ENCODE peak calls at places on chromosomes 16 and 17, in five cellular contexts. M is stomach, S is OCI-LY7, D is A549, E is transverse colon. P is an unnamed sample.

GRCh38 chr17:8896087-8896486 is 28.6 kb upstream of the PIK3R6 start:
- DNase-seq in E (no peak), D (no peak), S (no peak), M (no peak), P (no peak)

GRCh38 chr16:86836503-86837125 is 258.3 kb downstream of the FOXL1 start:
- DNase-seq in E (no peak), M (no peak), S (no peak), D (no peak), P (peak)

GRCh38 chr17:64008346-64008745 is 10.2 kb downstream of the PRR29 start:
- DNase-seq in D (no peak), M (no peak), S (no peak), E (no peak), P (no peak)

GRCh38 chr17:80671039-80671822 is 126.6 kb downstream of the RPTOR start:
- DNase-seq in S (no peak), M (no peak), D (no peak), E (no peak), P (no peak)

GRCh38 chr16:78784773-78785172 is 685.3 kb downstream of the WWOX start:
- DNase-seq in E (no peak), M (no peak), D (no peak), S (no peak), P (no peak)

GRCh38 chr17:42422412-42422957 is 571 bp downstream of the CAVIN1 start:
- DNase-seq in S (no peak), M (peak), D (no peak), E (no peak), P (no peak)

GRCh38 chr17:82351254-82351712 is 7.8 kb upstream of the TEX19 start:
- DNase-seq in E (no peak), M (no peak), S (peak), D (no peak), P (no peak)

GRCh38 chr17:55674107-55674506 is 48.6 kb downstream of the TMEM100 start:
- DNase-seq in M (no peak), E (no peak), S (no peak), D (no peak), P (no peak)

GRCh38 chr17:68576811-68577551 is 24.2 kb downstream of the FAM20A start:
- DNase-seq in M (no peak), E (no peak), D (no peak), S (peak), P (peak)

GRCh38 chr17:80101160-80101945 is at the start of gene GAA:
- DNase-seq in M (peak), D (peak), E (peak), S (peak), P (no peak)

GRCh38 chr16:17339764-17340541 is 130.8 kb downstream of the XYLT1 start:
- DNase-seq in S (no peak), D (no peak), M (peak), E (peak), P (no peak)

GRCh38 chr16:69397821-69398521 is 12.2 kb upstream of the TERF2 start:
- DNase-seq in S (peak), E (no peak), D (peak), M (no peak), P (no peak)

GRCh38 chr17:45639297-45639849 is 144.7 kb upstream of the CRHR1 start:
- DNase-seq in D (no peak), M (no peak), E (no peak), S (no peak), P (no peak)

DNA sequence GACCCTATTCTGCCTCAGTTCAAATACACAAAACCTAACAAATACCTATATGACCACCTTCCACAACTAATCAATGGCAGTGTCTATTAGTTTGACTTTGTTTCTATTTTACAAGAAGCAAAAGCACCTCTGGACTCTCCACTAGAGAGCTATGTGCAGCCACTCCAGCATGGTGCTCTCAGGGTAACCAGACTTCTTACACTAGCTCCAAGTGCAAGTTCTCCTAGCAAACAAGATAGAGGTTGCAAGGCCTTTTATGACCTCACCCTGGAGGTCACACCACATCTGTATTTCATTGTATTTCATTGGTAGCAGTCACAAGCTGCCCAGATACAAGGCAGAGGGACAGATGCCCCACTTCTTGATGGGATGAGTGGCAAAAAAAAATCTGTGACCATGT is 8.3 kb upstream of the ZNF263 start:
- DNase-seq in S (no peak), M (no peak), E (no peak), D (no peak), P (no peak)
- TF ChIP-seq CTCF in S (no peak), M (no peak), E (no peak), D (no peak), P (no peak)

DNA sequence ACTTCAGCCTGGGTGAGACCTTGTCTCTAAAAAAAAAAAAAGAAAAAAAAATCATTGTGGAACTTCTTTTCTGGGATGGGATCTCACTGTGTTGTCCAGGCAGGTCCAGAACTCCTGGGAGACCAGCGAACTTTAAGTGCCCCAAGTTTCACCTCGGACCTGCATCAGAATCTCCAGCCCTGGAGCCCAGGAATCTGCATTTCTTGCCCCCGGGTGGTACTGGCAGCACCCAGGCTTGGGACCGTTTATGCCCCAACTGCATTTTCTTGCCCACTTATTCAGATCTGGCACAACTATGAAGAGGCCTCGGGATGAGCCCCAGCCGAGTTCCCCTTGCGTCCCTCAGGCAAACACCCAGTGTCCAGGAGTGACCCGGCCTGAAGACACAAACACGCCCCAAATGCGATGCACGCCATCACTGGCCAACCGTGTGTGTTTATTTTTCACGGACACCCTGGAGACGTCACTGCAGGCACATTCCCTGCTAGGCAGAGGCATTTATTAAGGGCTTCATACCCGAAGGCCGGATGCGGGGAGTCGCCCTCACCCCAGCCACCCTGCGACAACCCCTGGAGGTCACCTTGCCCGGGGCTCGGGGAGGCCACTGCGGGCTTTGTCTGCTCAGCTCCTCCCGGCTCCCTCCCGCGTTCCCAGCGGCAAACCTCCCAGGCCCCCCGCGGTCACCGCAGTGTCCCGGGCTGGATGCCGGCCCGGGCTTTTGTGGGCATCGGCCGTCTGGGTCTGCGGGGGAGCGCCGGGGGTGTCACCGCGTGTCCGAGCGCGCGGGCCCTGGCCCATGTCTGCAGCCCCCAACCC is 684 bp upstream of the SPIRE2 start:
- DNase-seq in E (peak), M (peak), D (peak), S (no peak), P (no peak)
- H3K4me3 ChIP-seq in E (peak), M (peak), D (peak), S (peak), P (peak)

DNA sequence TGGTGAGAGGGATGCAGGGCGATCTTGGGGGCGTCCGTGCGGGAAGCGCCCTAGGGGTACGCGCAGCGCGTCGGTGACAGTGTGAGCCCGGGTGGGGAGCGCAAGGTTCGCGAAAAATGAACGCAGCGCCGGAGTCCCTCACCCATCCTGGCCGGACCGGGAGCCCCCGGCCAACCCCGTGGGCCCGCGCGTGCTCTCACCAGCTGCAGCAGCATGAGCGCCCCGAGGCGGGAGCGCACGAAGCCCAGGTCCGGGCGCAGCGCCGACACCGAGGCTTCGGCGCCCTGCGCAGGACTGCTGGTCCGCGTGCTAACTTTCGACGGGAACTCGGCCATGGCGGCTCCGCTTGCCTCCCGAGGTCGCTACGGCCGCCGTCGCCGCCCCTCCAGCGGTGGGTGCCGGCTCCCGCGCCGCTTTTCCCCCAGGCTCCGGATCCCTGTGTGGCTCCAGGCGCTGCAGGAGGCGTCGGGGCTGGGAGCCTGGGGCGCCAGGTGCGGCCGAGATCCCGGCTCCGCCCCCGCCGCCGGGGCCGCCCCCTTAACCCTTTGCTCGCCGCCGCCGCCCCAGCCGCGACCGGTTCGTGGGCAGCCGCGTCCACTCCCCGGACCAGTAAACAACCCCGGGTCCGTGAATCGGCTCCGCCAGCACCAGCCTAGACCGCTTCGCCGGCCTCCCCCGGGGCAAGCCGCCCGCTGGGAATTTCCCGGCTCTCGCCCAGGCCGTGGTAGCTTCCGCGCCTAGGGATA is at the start of gene PLLP:
- DNase-seq in E (peak), S (no peak), M (peak), D (peak), P (no peak)
- H3K27ac ChIP-seq in E (peak), S (no peak), M (peak), D (peak), P (no peak)

DNA sequence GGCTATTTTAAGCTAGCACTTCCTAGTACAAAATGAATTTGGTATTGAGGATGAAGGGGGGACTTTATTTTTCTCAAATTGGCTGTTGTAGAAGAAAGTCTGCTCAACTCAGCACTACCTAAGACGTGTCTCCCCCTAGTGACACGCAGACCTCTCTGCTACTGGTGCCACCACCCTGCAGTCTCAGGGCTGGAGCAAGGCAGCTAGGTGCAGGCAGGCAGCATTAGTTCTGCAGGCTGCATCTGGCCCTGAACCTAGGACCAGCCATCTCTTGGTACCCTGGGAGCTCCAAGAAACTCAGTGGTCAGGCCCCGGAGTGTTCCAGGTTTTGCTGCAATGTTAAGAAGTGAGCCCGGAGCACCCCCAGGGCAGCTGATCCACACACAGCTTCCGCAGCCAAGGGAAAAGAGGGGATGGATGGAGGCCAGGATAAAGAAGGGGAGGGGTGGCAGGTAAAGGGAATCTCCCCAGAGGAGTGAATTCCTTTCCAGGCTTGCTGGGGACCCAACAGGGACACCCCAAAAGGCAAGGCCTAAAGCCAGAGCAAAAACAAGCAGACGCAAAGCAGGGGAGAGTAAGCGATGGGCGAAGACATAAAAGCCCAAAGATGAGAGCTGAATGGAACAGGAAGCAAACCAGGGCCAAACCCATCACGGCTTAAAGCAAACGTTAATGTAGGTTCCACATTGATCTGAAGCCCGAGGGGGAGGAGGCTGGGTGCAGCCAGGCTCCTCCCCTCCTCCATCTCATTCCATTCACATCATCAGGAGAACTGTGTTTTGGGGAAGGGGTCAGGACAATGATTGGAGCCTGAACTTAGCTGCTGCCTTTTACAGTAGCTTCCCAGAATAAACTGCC is 200.5 kb downstream of the ZFHX3 start:
- DNase-seq in S (peak), D (peak), E (no peak), M (no peak), P (no peak)
- TF ChIP-seq CTCF in S (peak), D (peak), E (peak), M (peak), P (peak)

GRCh38 chr17:58680038-58680369 is 11.8 kb downstream of the TEX14 start:
- DNase-seq in S (no peak), D (no peak), M (no peak), E (no peak), P (no peak)
- H3K4me3 ChIP-seq in S (no peak), D (no peak), M (no peak), E (no peak), P (no peak)

GRCh38 chr16:4525634-4526277 is 12.8 kb downstream of the CDIP1 start:
- DNase-seq in S (no peak), M (no peak), D (no peak), E (no peak), P (no peak)
- H3K27ac ChIP-seq in S (no peak), M (no peak), D (no peak), E (no peak), P (no peak)

DNA sequence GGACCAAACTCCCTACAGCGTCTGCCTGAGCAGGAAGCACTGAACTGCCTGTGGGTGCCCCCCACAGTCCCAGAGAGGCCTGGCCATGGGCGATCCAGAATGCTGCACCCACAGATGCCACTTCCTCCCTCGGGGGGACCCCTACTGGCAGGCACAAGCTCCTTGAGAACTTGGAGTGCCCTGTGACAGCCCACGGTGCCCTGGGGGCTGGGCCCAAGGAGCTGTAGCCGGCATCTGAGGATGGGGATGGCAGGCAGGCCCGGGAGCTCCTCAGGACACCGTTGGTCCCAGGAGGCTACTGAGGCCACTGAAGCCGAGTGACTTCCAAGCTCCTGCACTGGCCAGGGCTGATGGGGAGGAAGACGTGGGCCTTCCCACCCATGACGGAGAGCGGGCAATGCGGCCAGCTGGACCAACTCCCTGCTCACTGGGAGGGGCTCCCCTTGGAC is 15.1 kb upstream of the RASD1 start:
- DNase-seq in M (no peak), D (no peak), S (no peak), E (no peak), P (no peak)
- TF ChIP-seq CTCF in M (no peak), D (no peak), S (no peak), E (no peak), P (no peak)